ENCODE peak calls at places on chromosomes 2 and 18, in ten cellular contexts. H, D, W, B, I, S, F, A, N and G are unnamed samples.

GRCh38 chr18:32298289-32298688 is 108.5 kb downstream of the MEP1B start:
- DNase-seq in H (peak; percentile 52), D (no peak), W (no peak), B (no peak), I (no peak), S (no peak), F (no peak), A (no peak), N (no peak), G (no peak)

GRCh38 chr2:19753314-19753713 is 148.5 kb downstream of the TTC32 start:
- DNase-seq in H (peak; percentile 42), D (no peak), W (no peak), B (no peak), I (no peak), S (peak; percentile 44), F (no peak), A (no peak), N (no peak), G (no peak)

GRCh38 chr2:37148325-37148724 is 8.5 kb downstream of the EIF2AK2 start:
- DNase-seq in H (no peak), D (no peak), W (peak; percentile 51), B (no peak), I (no peak), S (no peak), F (no peak), A (no peak), N (no peak), G (no peak)

GRCh38 chr2:190819835-190820234 is 60.8 kb upstream of the GLS start:
- DNase-seq in H (peak; percentile 97), D (no peak), W (no peak), B (no peak), I (no peak), S (peak; percentile 58), F (no peak), A (peak; percentile 78), N (peak; percentile 94), G (peak; percentile 69)

GRCh38 chr18:26574958-26575864 is 26.9 kb upstream of the KCTD1 start:
- DNase-seq in H (peak; percentile 65), D (no peak), W (peak; percentile 44), B (no peak), I (peak; percentile 57), S (peak; percentile 74), F (no peak), A (no peak), N (peak; percentile 38), G (peak; percentile 39)

GRCh38 chr2:152766908-152767307 is 48.5 kb downstream of the ARL6IP6 start:
- DNase-seq in H (peak; percentile 52), D (no peak), W (no peak), B (no peak), I (no peak), S (no peak), F (no peak), A (no peak), N (no peak), G (no peak)

GRCh38 chr18:8608795-8609673 is at the start of gene RAB12:
- DNase-seq in H (peak; percentile 90), D (peak; percentile 62), W (peak; percentile 83), B (no peak), I (peak; percentile 90), S (peak; percentile 55), F (peak; percentile 41), A (peak; percentile 33), N (peak; percentile 60), G (peak; percentile 85)

GRCh38 chr2:236972491-236973379 is 113.0 kb upstream of the COPS8 start:
- DNase-seq in H (peak; percentile 86), D (peak; percentile 3), W (peak; percentile 79), B (no peak), I (peak; percentile 56), S (peak; percentile 98), F (peak; percentile 80), A (peak; percentile 67), N (peak; percentile 10), G (peak; percentile 49)

GRCh38 chr2:3204031-3204430 is 173.6 kb downstream of the EIPR1 start:
- DNase-seq in H (no peak), D (no peak), W (no peak), B (no peak), I (no peak), S (no peak), F (peak; percentile 3), A (no peak), N (no peak), G (peak; percentile 34)

GRCh38 chr2:220703279-220703678 is 868.8 kb downstream of the EPHA4 start:
- DNase-seq in H (peak; percentile 14), D (no peak), W (no peak), B (no peak), I (no peak), S (peak; percentile 21), F (no peak), A (no peak), N (no peak), G (no peak)

GRCh38 chr2:149617476-149617875 is 29.9 kb upstream of the MMADHC start:
- DNase-seq in H (peak; percentile 47), D (no peak), W (no peak), B (no peak), I (no peak), S (peak; percentile 49), F (no peak), A (no peak), N (no peak), G (no peak)

GRCh38 chr2:63668000-63668399 is 79.2 kb downstream of the MDH1 start:
- DNase-seq in H (no peak), D (no peak), W (no peak), B (no peak), I (no peak), S (no peak), F (no peak), A (no peak), N (no peak), G (no peak)